ENCODE peak calls at places on chromosomes 5 and 9, in four cellular contexts. One of them, this sample, is unnamed. For H3K36me3, the result is how much of the 10 kb centered on the place peaks cover.

GRCh38 chr9:2297771-2298170 is 282.6 kb downstream of the SMARCA2 start:
- DNase-seq in neuronal stem cell: no peak
- DNase-seq in mesendoderm: no peak
- DNase-seq in stomach: no peak
- DNase-seq in this sample: no peak

GRCh38 chr5:18366234-18366633 is 732.0 kb downstream of the TAF11L14 start:
- DNase-seq in neuronal stem cell: no peak
- DNase-seq in mesendoderm: no peak
- DNase-seq in stomach: no peak
- DNase-seq in this sample: no peak

GRCh38 chr5:78750281-78750680 is 101.7 kb upstream of the LHFPL2 start:
- DNase-seq in neuronal stem cell: no peak
- DNase-seq in mesendoderm: no peak
- DNase-seq in stomach: no peak
- DNase-seq in this sample: no peak

GRCh38 chr9:117153021-117153420 is 261.8 kb downstream of the ASTN2 start:
- DNase-seq in stomach: no peak
- DNase-seq in mesendoderm: no peak
- DNase-seq in neuronal stem cell: no peak
- DNase-seq in this sample: no peak

GRCh38 chr9:112072721-112073553 is 102.2 kb downstream of the SUSD1 start:
- DNase-seq in mesendoderm: peak
- DNase-seq in neuronal stem cell: no peak
- DNase-seq in stomach: no peak
- DNase-seq in this sample: no peak

GRCh38 chr5:130337179-130337888 is 433.1 kb downstream of the CHSY3 start:
- DNase-seq in stomach: no peak
- DNase-seq in mesendoderm: peak
- DNase-seq in neuronal stem cell: no peak
- DNase-seq in this sample: no peak

GRCh38 chr5:177134653-177135225 is 1.2 kb downstream of the NSD1 start:
- DNase-seq in neuronal stem cell: no peak
- DNase-seq in stomach: no peak
- DNase-seq in mesendoderm: no peak
- DNase-seq in this sample: no peak

GRCh38 chr5:140240987-140241706 is 61.8 kb downstream of the PFDN1 start:
- DNase-seq in neuronal stem cell: peak
- DNase-seq in mesendoderm: peak
- DNase-seq in stomach: peak
- DNase-seq in this sample: peak

GRCh38 chr9:137703842-137704508 is 85.2 kb downstream of the EHMT1 start:
- DNase-seq in stomach: no peak
- DNase-seq in neuronal stem cell: no peak
- DNase-seq in mesendoderm: no peak
- DNase-seq in this sample: no peak

GRCh38 chr9:87587864-87588263 is 90.2 kb downstream of the DAPK1 start:
- DNase-seq in stomach: no peak
- DNase-seq in neuronal stem cell: no peak
- DNase-seq in mesendoderm: no peak
- DNase-seq in this sample: no peak

GRCh38 chr5:134143431-134143830 is 28.9 kb downstream of the TCF7 start:
- DNase-seq in neuronal stem cell: no peak
- DNase-seq in stomach: peak
- DNase-seq in mesendoderm: no peak
- DNase-seq in this sample: no peak

GRCh38 chr9:86792136-86792535 is 155.2 kb downstream of the GAS1 start:
- DNase-seq in neuronal stem cell: no peak
- DNase-seq in mesendoderm: no peak
- DNase-seq in stomach: no peak
- DNase-seq in this sample: no peak

GRCh38 chr9:72037571-72037970 is 22.8 kb downstream of the C9orf57 start:
- DNase-seq in mesendoderm: no peak
- DNase-seq in stomach: no peak
- DNase-seq in neuronal stem cell: no peak
- DNase-seq in this sample: no peak

GRCh38 chr9:93119953-93120845 is 13.9 kb downstream of the NINJ1 start:
- DNase-seq in neuronal stem cell: no peak
- DNase-seq in stomach: peak
- DNase-seq in mesendoderm: peak
- DNase-seq in this sample: peak

GRCh38 chr9:90950600-90950999 is 149.0 kb downstream of the SYK start:
- DNase-seq in neuronal stem cell: no peak
- DNase-seq in mesendoderm: no peak
- DNase-seq in stomach: no peak
- DNase-seq in this sample: no peak

GRCh38 chr9:128684325-128685021 is 4.5 kb upstream of the SET start:
- DNase-seq in mesendoderm: peak
- DNase-seq in neuronal stem cell: peak
- DNase-seq in stomach: peak
- DNase-seq in this sample: peak

GRCh38 chr5:81517462-81517861 is 123.5 kb upstream of the ACOT12 start:
- DNase-seq in mesendoderm: no peak
- DNase-seq in neuronal stem cell: no peak
- DNase-seq in stomach: no peak
- DNase-seq in this sample: no peak

GRCh38 chr5:170809551-170809950 is 26.0 kb downstream of the GABRP start:
- DNase-seq in mesendoderm: peak
- DNase-seq in stomach: peak
- DNase-seq in neuronal stem cell: peak
- DNase-seq in this sample: peak

GRCh38 chr5:8945972-8946371 is 599.9 kb downstream of the SEMA5A start:
- DNase-seq in stomach: no peak
- DNase-seq in mesendoderm: no peak
- DNase-seq in neuronal stem cell: no peak
- DNase-seq in this sample: no peak

GRCh38 chr9:124062172-124062571 is 50.6 kb downstream of the LHX2 start:
- DNase-seq in neuronal stem cell: no peak
- DNase-seq in mesendoderm: no peak
- DNase-seq in stomach: no peak
- DNase-seq in this sample: peak

GRCh38 chr9:117414220-117414905 is 494 bp downstream of the ASTN2 start:
- DNase-seq in stomach: peak
- DNase-seq in mesendoderm: peak
- DNase-seq in neuronal stem cell: no peak
- DNase-seq in this sample: peak

GRCh38 chr5:180367300-180367699 is 14.2 kb upstream of the GFPT2 start:
- DNase-seq in stomach: no peak
- DNase-seq in neuronal stem cell: no peak
- DNase-seq in mesendoderm: no peak
- DNase-seq in this sample: no peak

GRCh38 chr9:107684224-107684623 is 194.7 kb upstream of the KLF4 start:
- DNase-seq in neuronal stem cell: no peak
- DNase-seq in mesendoderm: peak
- DNase-seq in stomach: no peak
- DNase-seq in this sample: no peak

GRCh38 chr5:113487411-113487778 is 858 bp downstream of the MCC start:
- DNase-seq in stomach: no peak
- DNase-seq in neuronal stem cell: peak
- DNase-seq in mesendoderm: peak
- DNase-seq in this sample: peak

GRCh38 chr5:78808380-78808779 is 159.8 kb upstream of the LHFPL2 start:
- DNase-seq in stomach: no peak
- DNase-seq in mesendoderm: no peak
- DNase-seq in neuronal stem cell: no peak
- DNase-seq in this sample: no peak

GRCh38 chr9:136445799-136446198 is 6.2 kb upstream of the INPP5E start:
- DNase-seq in stomach: no peak
- DNase-seq in mesendoderm: no peak
- DNase-seq in neuronal stem cell: no peak
- DNase-seq in this sample: no peak

GRCh38 chr9:136444102-136444501 is 4.5 kb upstream of the INPP5E start:
- DNase-seq in neuronal stem cell: no peak
- DNase-seq in stomach: no peak
- DNase-seq in mesendoderm: no peak
- DNase-seq in this sample: no peak

GRCh38 chr9:136451221-136451877 is 11.7 kb upstream of the INPP5E start:
- DNase-seq in stomach: no peak
- DNase-seq in mesendoderm: peak
- DNase-seq in neuronal stem cell: no peak
- DNase-seq in this sample: no peak

GRCh38 chr9:136447173-136447778 is 7.6 kb upstream of the INPP5E start:
- DNase-seq in neuronal stem cell: no peak
- DNase-seq in mesendoderm: no peak
- DNase-seq in stomach: no peak
- DNase-seq in this sample: no peak

DNA sequence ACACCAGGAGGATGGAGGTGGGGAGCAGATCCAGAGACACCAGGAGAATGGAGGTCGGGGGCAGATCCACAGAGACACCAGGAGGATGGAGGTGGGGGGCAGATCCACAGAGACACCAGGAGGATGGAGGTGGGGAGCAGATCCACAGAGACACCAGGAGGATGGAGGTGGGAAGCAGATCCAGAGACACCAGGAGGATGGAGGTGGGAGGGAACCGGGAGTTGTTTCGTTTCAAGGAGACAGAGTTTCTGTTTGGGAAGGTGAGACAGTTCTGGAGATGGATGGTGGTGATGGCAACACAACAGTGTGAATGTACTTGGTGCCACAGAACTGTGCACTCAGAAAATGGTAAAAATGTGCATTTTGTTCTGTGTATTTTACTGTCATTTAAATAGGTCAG is 9.0 kb upstream of the INPP5E start:
- DNase-seq in neuronal stem cell: no peak
- DNase-seq in mesendoderm: no peak
- DNase-seq in stomach: no peak
- DNase-seq in this sample: no peak
- H3K36me3 ChIP-seq in neuronal stem cell: half or more
- H3K36me3 ChIP-seq in mesendoderm: under half
- H3K36me3 ChIP-seq in stomach: half or more
- H3K36me3 ChIP-seq in this sample: under half

DNA sequence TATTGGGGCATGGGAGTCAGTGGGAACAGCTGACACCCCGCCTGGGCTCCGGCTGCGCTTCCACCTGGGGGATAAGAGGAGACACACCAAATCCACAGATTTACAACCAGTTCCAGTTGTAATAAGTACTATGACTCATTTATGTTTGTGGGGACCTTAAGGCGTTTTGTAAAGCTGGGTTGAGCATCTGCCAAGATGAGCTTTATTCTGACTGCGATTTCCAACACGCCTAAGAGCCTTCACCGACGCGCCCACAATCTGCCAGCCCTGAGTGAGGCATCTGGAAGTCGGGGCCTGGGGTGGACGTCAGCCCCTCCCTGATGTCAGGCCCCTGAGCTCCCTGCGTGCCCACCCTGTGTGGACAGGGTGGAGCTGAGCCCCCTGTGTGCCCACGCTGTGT is 14.3 kb upstream of the LHX3 start:
- DNase-seq in mesendoderm: no peak
- DNase-seq in stomach: no peak
- DNase-seq in neuronal stem cell: no peak
- DNase-seq in this sample: no peak
- H3K36me3 ChIP-seq in mesendoderm: under half
- H3K36me3 ChIP-seq in stomach: half or more
- H3K36me3 ChIP-seq in neuronal stem cell: under half
- H3K36me3 ChIP-seq in this sample: under half

DNA sequence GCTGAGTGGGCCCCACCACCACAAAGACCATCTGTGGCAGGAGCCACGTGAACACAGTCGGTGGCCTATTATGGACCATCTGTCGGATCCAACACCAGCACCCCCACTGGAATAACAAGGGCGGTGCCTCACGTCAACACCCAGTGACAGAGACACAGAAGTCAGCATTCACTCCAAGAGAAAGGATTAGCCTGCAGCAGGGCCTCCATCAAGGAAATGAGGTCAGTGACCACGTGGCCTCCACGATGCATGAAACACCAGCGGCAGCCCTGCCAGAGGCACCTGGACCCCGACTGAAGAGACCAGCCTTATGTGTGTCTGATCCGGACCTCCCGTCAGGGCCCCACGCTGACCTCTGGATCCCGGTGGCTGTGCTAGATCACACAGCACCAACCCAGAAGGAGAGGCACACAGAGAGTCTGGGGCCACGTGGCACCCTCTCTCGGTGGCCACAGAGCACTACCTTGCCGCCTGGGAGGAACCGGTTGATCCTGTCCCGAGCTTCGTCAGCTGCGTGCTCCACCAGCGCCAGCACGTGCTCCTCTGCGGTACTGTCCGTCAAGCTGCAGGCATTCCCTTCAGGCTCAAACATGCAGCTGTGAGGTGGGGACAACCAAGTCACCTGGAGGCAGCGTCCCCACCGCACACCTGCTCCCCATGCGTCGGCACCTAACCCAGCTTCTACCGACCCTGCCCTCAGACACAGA is 9.0 kb downstream of the BRD9 start:
- DNase-seq in neuronal stem cell: no peak
- DNase-seq in stomach: no peak
- DNase-seq in mesendoderm: no peak
- DNase-seq in this sample: peak
- H3K36me3 ChIP-seq in neuronal stem cell: half or more
- H3K36me3 ChIP-seq in stomach: half or more
- H3K36me3 ChIP-seq in mesendoderm: under half
- H3K36me3 ChIP-seq in this sample: half or more

GRCh38 chr5:127536687-127537086 is 19.2 kb downstream of the PRRC1 start:
- DNase-seq in stomach: no peak
- DNase-seq in neuronal stem cell: no peak
- DNase-seq in mesendoderm: peak
- DNase-seq in this sample: peak
- H3K36me3 ChIP-seq in stomach: half or more
- H3K36me3 ChIP-seq in neuronal stem cell: under half
- H3K36me3 ChIP-seq in mesendoderm: under half
- H3K36me3 ChIP-seq in this sample: under half

GRCh38 chr9:89352874-89353649 is 34.8 kb downstream of the SECISBP2 start:
- DNase-seq in neuronal stem cell: no peak
- DNase-seq in stomach: no peak
- DNase-seq in mesendoderm: no peak
- DNase-seq in this sample: no peak
- H3K36me3 ChIP-seq in neuronal stem cell: half or more
- H3K36me3 ChIP-seq in stomach: half or more
- H3K36me3 ChIP-seq in mesendoderm: under half
- H3K36me3 ChIP-seq in this sample: half or more

GRCh38 chr5:151037561-151038291 is 17.3 kb downstream of the GPX3 start:
- DNase-seq in mesendoderm: no peak
- DNase-seq in neuronal stem cell: no peak
- DNase-seq in stomach: no peak
- DNase-seq in this sample: no peak

GRCh38 chr5:151036556-151036955 is 16.2 kb downstream of the GPX3 start:
- DNase-seq in stomach: no peak
- DNase-seq in mesendoderm: peak
- DNase-seq in neuronal stem cell: no peak
- DNase-seq in this sample: peak

GRCh38 chr5:151038801-151039238 is 18.4 kb downstream of the GPX3 start:
- DNase-seq in stomach: no peak
- DNase-seq in neuronal stem cell: no peak
- DNase-seq in mesendoderm: no peak
- DNase-seq in this sample: no peak

GRCh38 chr5:151039665-151040064 is 19.3 kb downstream of the GPX3 start:
- DNase-seq in stomach: no peak
- DNase-seq in neuronal stem cell: no peak
- DNase-seq in mesendoderm: no peak
- DNase-seq in this sample: no peak

DNA sequence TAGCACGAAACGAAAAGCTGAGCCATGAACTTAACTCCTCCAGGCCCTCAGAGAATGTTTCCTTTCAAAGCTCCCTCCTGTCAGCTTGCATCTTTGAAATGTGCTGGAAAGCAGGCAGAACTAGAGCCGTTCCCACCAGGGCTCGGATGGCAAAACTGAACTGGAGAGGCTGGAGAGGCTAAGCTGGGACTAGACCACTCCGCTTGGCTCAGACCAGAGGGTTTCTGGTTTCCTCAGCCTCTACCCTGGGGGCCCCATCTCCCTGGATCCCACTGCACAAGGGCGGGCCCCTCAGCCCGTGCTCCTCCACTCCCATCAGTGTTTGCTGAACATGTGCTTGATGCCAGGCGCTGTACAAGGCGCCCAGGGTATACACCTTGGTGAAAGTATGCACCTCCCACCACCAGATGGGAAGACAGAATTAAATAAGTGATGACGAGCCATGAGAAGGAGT is 17.9 kb downstream of the GPX3 start:
- DNase-seq in mesendoderm: no peak
- DNase-seq in neuronal stem cell: no peak
- DNase-seq in stomach: no peak
- DNase-seq in this sample: peak
- H3K36me3 ChIP-seq in mesendoderm: under half
- H3K36me3 ChIP-seq in neuronal stem cell: under half
- H3K36me3 ChIP-seq in stomach: half or more
- H3K36me3 ChIP-seq in this sample: under half

This sample was measured in H7.